ENCODE peak calls at places on chromosomes 2 and 18, in ten cellular contexts. J is H1, F is transverse colon, C is GM12878, R is breast epithelium, L is sigmoid colon, T is stomach, B is esophagus muscularis mucosa, S is endothelial cell of umbilical vein, M is K562. P is an unnamed sample.

GRCh38 chr18:76252880-76253279 is 242.2 kb downstream of the ZNF516 start:
- DNase-seq in J (no peak), F (no peak), C (no peak), R (no peak), L (no peak), T (no peak), B (no peak), S (no peak), M (no peak), P (no peak)

GRCh38 chr2:150624001-150624401 is 136.5 kb upstream of the RND3 start:
- DNase-seq in J (no peak), F (no peak), C (peak; percentile 19), R (no peak), L (no peak), T (no peak), B (no peak), S (peak; percentile 89), M (no peak), P (no peak)

GRCh38 chr2:26767129-26767528 is 3.0 kb downstream of the SLC35F6 start:
- DNase-seq in J (no peak), F (no peak), C (no peak), R (no peak), L (no peak), T (no peak), B (no peak), S (no peak), M (no peak), P (no peak)

GRCh38 chr18:63762518-63762917 is 12.7 kb upstream of the SERPINB7 start:
- DNase-seq in J (no peak), F (no peak), C (no peak), R (no peak), L (no peak), T (no peak), B (no peak), S (no peak), M (no peak), P (no peak)

GRCh38 chr2:179981085-179981484 is 26.0 kb downstream of the CWC22 start:
- DNase-seq in J (no peak), F (no peak), C (no peak), R (no peak), L (no peak), T (no peak), B (no peak), S (peak; percentile 55), M (no peak), P (no peak)

GRCh38 chr2:237546040-237546875 is 20.1 kb upstream of the PRLH start:
- DNase-seq in J (no peak), F (no peak), C (no peak), R (no peak), L (no peak), T (no peak), B (no peak), S (no peak), M (no peak), P (no peak)

GRCh38 chr2:10349725-10350124 is 47.0 kb downstream of the HPCAL1 start:
- DNase-seq in J (no peak), F (no peak), C (no peak), R (no peak), L (no peak), T (no peak), B (no peak), S (no peak), M (no peak), P (no peak)

GRCh38 chr2:11417946-11418585 is 47.9 kb downstream of the E2F6 start:
- DNase-seq in J (no peak), F (no peak), C (no peak), R (no peak), L (no peak), T (no peak), B (no peak), S (no peak), M (peak; percentile 62), P (no peak)

GRCh38 chr2:112340416-112340815 is 65.0 kb downstream of the ZC3H6 start:
- DNase-seq in J (no peak), F (no peak), C (no peak), R (no peak), L (no peak), T (no peak), B (no peak), S (peak; percentile 10), M (no peak), P (no peak)

GRCh38 chr2:236684534-236685256 is 115.1 kb downstream of the ACKR3 start:
- DNase-seq in J (peak; percentile 7), F (no peak), C (no peak), R (no peak), L (no peak), T (no peak), B (no peak), S (no peak), M (no peak), P (no peak)

GRCh38 chr2:207884127-207884526 is 114.4 kb upstream of the FZD5 start:
- DNase-seq in J (no peak), F (no peak), C (no peak), R (no peak), L (no peak), T (no peak), B (no peak), S (no peak), M (no peak), P (no peak)

GRCh38 chr2:182827182-182827879 is 39.1 kb downstream of the FRZB start:
- DNase-seq in J (no peak), F (no peak), C (no peak), R (no peak), L (no peak), T (no peak), B (no peak), S (no peak), M (no peak), P (no peak)

GRCh38 chr2:37809931-37810570 is 115.0 kb upstream of the RMDN2 start:
- DNase-seq in J (no peak), F (no peak), C (no peak), R (no peak), L (no peak), T (no peak), B (peak; percentile 45), S (peak; percentile 26), M (no peak), P (no peak)
- H3K27ac ChIP-seq in J (no peak overlapping the region), F (peak overlapping the region; percentile 64), C (no peak overlapping the region), R (no peak overlapping the region), L (peak overlapping the region; percentile 65), T (no peak overlapping the region), B (peak overlapping the region; percentile 11), S (no peak overlapping the region), M (no peak overlapping the region), P (no peak overlapping the region)

DNA sequence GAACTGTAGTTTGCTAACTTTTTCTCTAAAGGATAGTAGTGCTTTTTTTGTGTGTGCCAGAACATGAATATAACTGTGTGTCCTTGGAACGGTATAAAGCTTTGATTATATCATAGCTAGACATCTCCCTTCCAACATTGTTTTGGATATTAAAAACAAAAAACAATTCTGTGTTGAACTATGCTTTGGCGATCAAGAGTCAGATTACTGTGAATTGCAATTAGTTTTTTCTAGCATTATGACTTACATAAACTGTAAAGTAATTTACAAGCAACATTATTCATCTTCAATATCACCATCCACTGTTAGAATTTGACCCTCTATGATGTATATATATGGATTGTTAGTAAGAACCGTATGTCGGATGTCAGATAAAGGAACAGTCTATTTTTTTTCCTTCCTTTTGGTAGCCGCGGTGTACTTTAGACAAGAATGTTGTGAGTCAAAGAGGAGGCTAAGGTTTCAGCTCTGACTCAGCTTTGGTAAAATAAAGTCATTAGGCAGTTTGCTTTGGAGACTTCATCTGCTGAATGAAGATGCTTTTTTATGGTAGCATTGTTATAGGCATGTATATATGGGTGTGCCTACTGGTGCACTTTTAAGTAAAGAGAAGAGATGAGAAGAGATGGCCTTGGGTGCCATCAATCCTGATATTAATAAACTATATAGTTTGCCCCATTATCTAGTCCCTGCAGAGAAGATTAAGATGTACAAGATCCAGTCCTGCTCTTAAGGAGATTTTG is 76.4 kb downstream of the LTBP1 start:
- DNase-seq in J (no peak), F (no peak), C (no peak), R (no peak), L (no peak), T (no peak), B (no peak), S (peak; percentile 98), M (peak; percentile 30), P (no peak)
- TF ChIP-seq POLR2AphosphoS5 in J (no peak), F (no peak), C (no peak), R (no peak), L (no peak), T (peak; percentile 32), B (no peak), S (peak; percentile 80), M (no peak), P (no peak)

GRCh38 chr2:6353669-6354068 is 512.0 kb downstream of the CMPK2 start:
- DNase-seq in J (no peak), F (no peak), C (peak; percentile 79), R (no peak), L (no peak), T (no peak), B (no peak), S (no peak), M (no peak), P (no peak)

GRCh38 chr2:6354546-6354945 is 511.2 kb downstream of the CMPK2 start:
- DNase-seq in J (no peak), F (no peak), C (no peak), R (no peak), L (no peak), T (no peak), B (no peak), S (no peak), M (no peak), P (no peak)

GRCh38 chr2:6356127-6356761 is 509.5 kb downstream of the CMPK2 start:
- DNase-seq in J (no peak), F (no peak), C (no peak), R (no peak), L (no peak), T (no peak), B (no peak), S (no peak), M (no peak), P (no peak)

GRCh38 chr2:6352247-6352646 is 513.5 kb downstream of the CMPK2 start:
- DNase-seq in J (no peak), F (no peak), C (peak; percentile 94), R (no peak), L (no peak), T (no peak), B (no peak), S (no peak), M (no peak), P (no peak)

GRCh38 chr2:6352906-6353515 is 512.7 kb downstream of the CMPK2 start:
- DNase-seq in J (peak; percentile 56), F (peak; percentile 71), C (no peak), R (no peak), L (no peak), T (peak; percentile 71), B (no peak), S (no peak), M (no peak), P (no peak)
- TF ChIP-seq POLR2A in J (no peak), F (no peak), C (no peak), R (no peak), L (no peak), T (no peak), B (no peak), S (no peak), M (no peak), P (no peak)

DNA sequence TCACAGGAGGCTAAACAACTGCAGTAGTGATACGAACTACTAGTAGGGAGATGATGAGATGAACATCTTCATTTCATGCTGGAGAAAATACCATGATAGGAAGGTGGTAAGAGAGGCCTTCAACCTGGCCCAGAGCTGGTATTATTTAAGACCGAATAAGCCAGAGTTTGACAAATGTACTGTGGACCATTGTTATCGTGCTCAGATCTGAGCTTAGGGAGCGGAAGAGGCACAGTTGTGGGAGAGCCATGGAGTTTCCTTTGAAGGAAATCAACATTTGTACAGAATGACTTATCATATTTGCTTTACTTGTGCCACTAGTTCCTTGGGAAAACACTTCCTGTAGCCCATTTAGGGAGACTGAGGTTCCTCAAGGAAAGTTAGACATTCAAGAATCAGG is 260.6 kb upstream of the TNP1 start:
- DNase-seq in J (no peak), F (no peak), C (no peak), R (no peak), L (no peak), T (no peak), B (no peak), S (peak; percentile 58), M (no peak), P (no peak)
- H3K27ac ChIP-seq in J (no peak overlapping the region), F (no peak overlapping the region), C (no peak overlapping the region), R (no peak overlapping the region), L (no peak overlapping the region), T (no peak overlapping the region), B (no peak overlapping the region), S (no peak overlapping the region), M (no peak overlapping the region), P (no peak overlapping the region)